ENCODE peak calls at places on chromosomes 1 and 21, in four cellular contexts. Y, I, L and S are unnamed samples.
A peak's percentile ranks its signal among the peaks of the same experiment; 100 is the strongest.

GRCh38 chr1:55724551-55725325 is 509.6 kb upstream of the USP24 start:
- DNase-seq in Y (peak; percentile 81), I (peak; percentile 94), L (no peak), S (no peak)

GRCh38 chr1:94980049-94980908 is 53.4 kb upstream of the CNN3 start:
- DNase-seq in Y (no peak), I (peak; percentile 48), L (no peak), S (peak; percentile 68)

GRCh38 chr1:203996126-203996525 is 76.8 kb upstream of the SOX13 start:
- DNase-seq in Y (no peak), I (no peak), L (no peak), S (no peak)

GRCh38 chr1:184383772-184384323 is 3.0 kb upstream of the C1orf21 start:
- DNase-seq in Y (no peak), I (no peak), L (no peak), S (no peak)

GRCh38 chr1:94633051-94633450 is 91.5 kb upstream of the F3 start:
- DNase-seq in Y (peak; percentile 34), I (peak; percentile 22), L (no peak), S (no peak)

GRCh38 chr1:246450485-246451251 is 56.4 kb downstream of the SMYD3 start:
- DNase-seq in Y (peak; percentile 43), I (peak; percentile 26), L (no peak), S (no peak)

GRCh38 chr1:100573960-100574359 is 36.0 kb downstream of the GPR88 start:
- DNase-seq in Y (no peak), I (no peak), L (no peak), S (no peak)

GRCh38 chr1:181424786-181425403 is 58.4 kb upstream of the CACNA1E start:
- DNase-seq in Y (peak; percentile 74), I (peak; percentile 15), L (peak; percentile 74), S (peak; percentile 29)

GRCh38 chr1:186722711-186723309 is 42.6 kb upstream of the PTGS2 start:
- DNase-seq in Y (peak; percentile 38), I (no peak), L (no peak), S (peak; percentile 42)

GRCh38 chr1:156379420-156380165 is 10.6 kb downstream of the RHBG start:
- DNase-seq in Y (no peak), I (peak; percentile 12), L (no peak), S (no peak)

GRCh38 chr1:205324781-205325180 is 3.2 kb upstream of the NUAK2 start:
- DNase-seq in Y (peak; percentile 49), I (peak; percentile 51), L (no peak), S (no peak)

GRCh38 chr1:239575113-239575512 is 188.7 kb downstream of the CHRM3 start:
- DNase-seq in Y (no peak), I (no peak), L (no peak), S (no peak)

GRCh38 chr1:17860812-17861211 is 105.7 kb downstream of the ACTL8 start:
- DNase-seq in Y (no peak), I (no peak), L (no peak), S (no peak)

GRCh38 chr1:93814059-93814794 is 64.8 kb downstream of the DNTTIP2 start:
- DNase-seq in Y (peak; percentile 85), I (peak; percentile 59), L (no peak), S (peak; percentile 81)

GRCh38 chr1:4460651-4461050 is 193.8 kb upstream of the AJAP1 start:
- DNase-seq in Y (no peak), I (no peak), L (no peak), S (no peak)

GRCh38 chr1:243851129-243851756 is 1.2 kb upstream of the AKT3 start:
- DNase-seq in Y (no peak), I (peak; percentile 17), L (no peak), S (no peak)

GRCh38 chr1:182974792-182975191 is 21.8 kb upstream of the SHCBP1L start:
- DNase-seq in Y (no peak), I (no peak), L (no peak), S (no peak)

GRCh38 chr21:43929217-43929971 is 64.4 kb downstream of the AGPAT3 start:
- DNase-seq in Y (no peak), I (no peak), L (no peak), S (no peak)

GRCh38 chr1:43687301-43688108 is 19.8 kb upstream of the ST3GAL3 start:
- DNase-seq in Y (no peak), I (no peak), L (no peak), S (no peak)

GRCh38 chr1:41849211-41849759 is 69.4 kb downstream of the HIVEP3 start:
- DNase-seq in Y (no peak), I (no peak), L (no peak), S (no peak)

GRCh38 chr1:244322791-244323521 is 128.8 kb downstream of the ADSS2 start:
- DNase-seq in Y (peak; percentile 96), I (peak; percentile 95), L (no peak), S (peak; percentile 98)

GRCh38 chr1:117655220-117655577 is 49.4 kb downstream of the TENT5C start:
- DNase-seq in Y (no peak), I (no peak), L (no peak), S (no peak)

GRCh38 chr1:161198206-161198876 is 513 bp downstream of the ADAMTS4 start:
- DNase-seq in Y (peak; percentile 39), I (no peak), L (no peak), S (no peak)

GRCh38 chr1:161196111-161196510 is 2.7 kb downstream of the ADAMTS4 start:
- DNase-seq in Y (no peak), I (no peak), L (no peak), S (no peak)

GRCh38 chr1:161197560-161198205 is 1.2 kb downstream of the ADAMTS4 start:
- DNase-seq in Y (peak; percentile 42), I (no peak), L (no peak), S (no peak)

GRCh38 chr1:161195171-161195570 is 3.7 kb downstream of the ADAMTS4 start:
- DNase-seq in Y (no peak), I (no peak), L (no peak), S (no peak)

GRCh38 chr1:161196521-161197451 is 2.1 kb downstream of the ADAMTS4 start:
- DNase-seq in Y (peak; percentile 65), I (peak; percentile 21), L (no peak), S (peak; percentile 78)
- H3K4me3 ChIP-seq in Y (peak overlapping the region; percentile 9), I (no peak overlapping the region), L (peak overlapping the region; percentile 40), S (peak overlapping the region; percentile 47)

GRCh38 chr1:52727114-52727586 is 897 bp downstream of the ZYG11B start:
- DNase-seq in Y (peak; percentile 16), I (no peak), L (no peak), S (no peak)
- H3K4me3 ChIP-seq in Y (peak overlapping the region; percentile 94), I (peak overlapping the region; percentile 89), L (peak overlapping the region; percentile 94), S (peak overlapping the region; percentile 87)

GRCh38 chr21:41567901-41568510 is 60.0 kb upstream of the TMPRSS2 start:
- DNase-seq in Y (no peak), I (no peak), L (no peak), S (no peak)

GRCh38 chr21:41565550-41565949 is 57.6 kb upstream of the TMPRSS2 start:
- DNase-seq in Y (no peak), I (no peak), L (no peak), S (no peak)

GRCh38 chr21:41566500-41567014 is 58.6 kb upstream of the TMPRSS2 start:
- DNase-seq in Y (no peak), I (no peak), L (no peak), S (no peak)

GRCh38 chr21:41562101-41563000 is 54.4 kb upstream of the TMPRSS2 start:
- DNase-seq in Y (no peak), I (no peak), L (peak; percentile 64), S (no peak)

DNA sequence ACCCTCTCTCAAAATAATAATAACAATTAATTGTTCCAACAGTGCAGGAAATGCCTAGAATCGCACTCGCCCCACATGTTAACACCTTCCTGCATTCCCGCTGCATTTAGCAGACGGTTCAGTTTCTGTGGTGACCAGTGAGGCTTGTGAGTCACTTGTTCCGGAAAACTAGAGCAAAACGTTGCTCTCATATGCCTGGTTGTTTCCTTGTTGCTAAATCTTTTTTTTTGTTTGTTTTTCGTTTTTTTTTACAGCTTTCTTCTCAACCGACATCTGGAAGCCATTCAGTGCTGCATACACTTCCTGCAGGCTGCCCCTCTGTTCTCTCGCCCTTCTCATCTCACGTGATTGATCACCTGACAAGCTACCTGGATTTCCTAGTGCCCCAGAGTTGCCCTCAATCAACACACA is 56.9 kb upstream of the TMPRSS2 start:
- DNase-seq in Y (peak; percentile 7), I (peak; percentile 58), L (no peak), S (peak; percentile 96)
- H3K4me3 ChIP-seq in Y (no peak overlapping the region), I (no peak overlapping the region), L (no peak overlapping the region), S (no peak overlapping the region)

GRCh38 chr1:73065585-73065984 is 783.2 kb upstream of the NEGR1 start:
- DNase-seq in Y (no peak), I (no peak), L (no peak), S (no peak)
- H3K4me3 ChIP-seq in Y (no peak overlapping the region), I (no peak overlapping the region), L (no peak overlapping the region), S (no peak overlapping the region)

DNA sequence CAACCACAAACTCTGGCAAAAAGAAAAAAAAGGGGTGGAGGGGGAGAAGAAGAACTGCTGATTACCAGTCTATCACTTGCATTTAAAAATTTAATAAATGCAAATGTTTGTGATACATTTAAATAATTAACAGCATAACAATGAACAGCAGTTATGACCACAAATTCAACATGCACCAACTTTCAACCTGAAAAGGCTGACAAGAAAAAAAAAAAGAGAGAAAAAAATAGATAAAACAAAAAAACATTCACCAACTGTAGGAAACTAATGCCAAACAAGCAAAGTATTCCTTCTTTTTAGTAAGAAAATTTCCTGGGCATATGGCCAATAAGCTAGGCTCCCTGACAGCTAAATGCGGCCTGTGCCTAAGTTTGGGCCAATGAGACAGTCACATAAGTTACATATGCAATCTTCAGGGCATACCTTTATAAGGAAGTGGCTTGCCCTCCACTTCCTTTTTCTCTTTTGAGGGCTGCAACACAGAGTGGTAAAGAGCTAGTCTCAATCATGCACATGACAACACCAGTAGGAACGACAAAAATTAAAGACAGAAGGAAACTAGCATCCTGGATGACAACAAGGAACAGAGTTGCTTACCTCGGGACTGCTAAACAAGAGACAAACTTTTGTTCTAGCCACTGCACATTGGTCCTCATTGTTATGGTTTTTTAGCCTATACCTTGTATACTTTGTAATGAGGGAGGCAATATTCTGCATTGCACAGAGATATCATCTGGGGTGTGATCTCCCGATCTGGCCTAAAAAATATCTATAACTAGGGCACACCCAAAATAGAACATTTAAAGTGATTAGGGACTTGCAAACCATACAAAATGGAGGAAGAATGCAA is 24.2 kb upstream of the PHTF1 start:
- DNase-seq in Y (peak; percentile 45), I (peak; percentile 43), L (no peak), S (no peak)
- H3K4me3 ChIP-seq in Y (no peak overlapping the region), I (no peak overlapping the region), L (no peak overlapping the region), S (no peak overlapping the region)

GRCh38 chr1:201715801-201716741 is 112.9 kb upstream of the IPO9 start:
- DNase-seq in Y (no peak), I (no peak), L (no peak), S (no peak)
- H3K4me3 ChIP-seq in Y (no peak overlapping the region), I (no peak overlapping the region), L (peak overlapping the region; percentile 2), S (no peak overlapping the region)

GRCh38 chr1:160168016-160168415 is 16.6 kb downstream of the ATP1A4 start:
- DNase-seq in Y (no peak), I (no peak), L (no peak), S (no peak)

GRCh38 chr1:160167580-160167979 is 16.2 kb downstream of the ATP1A4 start:
- DNase-seq in Y (no peak), I (no peak), L (no peak), S (no peak)

GRCh38 chr1:160168609-160169369 is 17.4 kb downstream of the ATP1A4 start:
- DNase-seq in Y (peak; percentile 57), I (peak; percentile 18), L (no peak), S (no peak)

GRCh38 chr1:160171352-160171751 is 19.0 kb upstream of the CASQ1 start:
- DNase-seq in Y (peak; percentile 18), I (peak; percentile 36), L (no peak), S (no peak)

GRCh38 chr1:160169553-160170399 is 18.4 kb downstream of the ATP1A4 start:
- DNase-seq in Y (peak; percentile 83), I (no peak), L (no peak), S (no peak)
- H3K4me3 ChIP-seq in Y (no peak overlapping the region), I (no peak overlapping the region), L (no peak overlapping the region), S (no peak overlapping the region)